ENCODE peak calls at places on chromosomes 5 and 9, in nine cellular contexts. F is sigmoid colon, A is adrenal gland, U is heart left ventricle, H is aorta, J is colonic mucosa, S is brain microvascular endothelial cell, O is HCT116, R is heart right ventricle. K is an unnamed sample.
A peak's percentile ranks its signal among the peaks of the same experiment; 100 is the strongest.

GRCh38 chr9:105254226-105254625 is 9.8 kb downstream of the SLC44A1 start:
- DNase-seq in F (no peak), A (no peak), U (no peak), H (no peak), J (peak; percentile 85), S (no peak), O (no peak), R (no peak), K (no peak)

GRCh38 chr5:169142264-169142970 is 158.5 kb downstream of the SLIT3 start:
- DNase-seq in F (peak; percentile 90), A (peak; percentile 86), U (peak; percentile 64), H (peak; percentile 82), J (peak; percentile 28), S (no peak), O (no peak), R (peak; percentile 49), K (peak; percentile 91)

GRCh38 chr5:145244788-145245187 is 590.4 kb downstream of the PRELID2 start:
- DNase-seq in F (no peak), A (no peak), U (no peak), H (no peak), J (no peak), S (no peak), O (no peak), R (no peak), K (no peak)

GRCh38 chr9:136485049-136485647 is 2.3 kb upstream of the SEC16A start:
- DNase-seq in F (peak; percentile 91), A (peak; percentile 81), U (peak; percentile 89), H (peak; percentile 89), J (peak; percentile 90), S (peak; percentile 74), O (no peak), R (peak; percentile 87), K (peak; percentile 66)

GRCh38 chr5:17312358-17312757 is 94.9 kb downstream of the BASP1 start:
- DNase-seq in F (no peak), A (no peak), U (no peak), H (no peak), J (no peak), S (no peak), O (no peak), R (no peak), K (no peak)

GRCh38 chr5:148482697-148483462 is 99.1 kb downstream of the FBXO38 start:
- DNase-seq in F (no peak), A (peak; percentile 23), U (peak; percentile 75), H (peak; percentile 71), J (peak; percentile 34), S (peak; percentile 25), O (peak; percentile 44), R (peak; percentile 36), K (peak; percentile 29)

GRCh38 chr9:89668216-89668867 is 63.5 kb downstream of the GADD45G start:
- DNase-seq in F (no peak), A (no peak), U (no peak), H (no peak), J (no peak), S (no peak), O (no peak), R (no peak), K (no peak)

GRCh38 chr5:19886123-19886921 is 101.7 kb downstream of the CDH18 start:
- DNase-seq in F (no peak), A (no peak), U (no peak), H (no peak), J (no peak), S (peak; percentile 12), O (no peak), R (no peak), K (peak; percentile 59)

GRCh38 chr9:89311346-89312153 is 555 bp downstream of the CKS2 start:
- DNase-seq in F (peak; percentile 67), A (peak; percentile 37), U (no peak), H (no peak), J (peak; percentile 30), S (no peak), O (no peak), R (no peak), K (peak; percentile 14)

GRCh38 chr5:141839015-141839513 is 39.1 kb downstream of the PCDH1 start:
- DNase-seq in F (no peak), A (no peak), U (no peak), H (no peak), J (no peak), S (no peak), O (no peak), R (no peak), K (no peak)

DNA sequence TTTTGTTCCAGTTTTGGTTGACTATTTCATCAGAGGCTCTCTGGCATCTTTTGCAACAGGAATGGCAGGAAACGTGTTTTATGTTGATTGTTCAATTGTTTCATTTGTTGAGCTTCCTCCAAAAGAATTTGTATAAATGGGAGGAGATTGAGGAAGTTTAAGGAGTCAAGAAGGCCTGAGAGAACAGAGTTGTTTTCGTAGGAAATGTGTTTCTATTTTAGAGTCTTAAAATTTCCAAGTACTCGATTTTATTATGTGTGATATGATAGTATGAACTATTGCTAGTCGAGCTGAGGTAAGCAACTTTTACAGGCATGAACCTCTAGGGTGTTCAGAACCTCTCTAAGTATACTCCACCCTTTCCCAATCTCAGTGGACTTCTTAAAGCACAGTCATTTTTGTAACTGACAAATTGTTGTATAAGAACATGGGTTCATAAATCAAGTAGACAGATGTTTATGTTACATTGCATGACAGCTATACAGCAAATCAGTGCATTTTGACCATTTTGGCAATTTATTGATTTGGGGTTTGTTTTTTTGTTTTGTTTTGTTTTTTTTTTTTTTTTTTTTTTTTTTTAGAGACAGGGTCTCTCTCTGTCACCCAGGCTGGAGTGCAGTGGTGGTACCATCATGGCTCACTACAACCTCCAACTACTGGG is 47.4 kb downstream of the POLK start:
- DNase-seq in F (no peak), A (no peak), U (no peak), H (no peak), J (no peak), S (no peak), O (no peak), R (no peak), K (no peak)
- H3K4me3 ChIP-seq in F (no peak overlapping the region), A (no peak overlapping the region), U (no peak overlapping the region), H (no peak overlapping the region), J (no peak overlapping the region), S (no peak overlapping the region), O (no peak overlapping the region), R (no peak overlapping the region), K (no peak overlapping the region)

GRCh38 chr9:34963577-34963976 is 5.5 kb downstream of the PHF24 start:
- DNase-seq in F (no peak), A (no peak), U (no peak), H (no peak), J (no peak), S (no peak), O (no peak), R (no peak), K (no peak)

GRCh38 chr9:34964458-34964857 is 6.4 kb downstream of the PHF24 start:
- DNase-seq in F (no peak), A (no peak), U (no peak), H (no peak), J (no peak), S (no peak), O (no peak), R (no peak), K (no peak)

GRCh38 chr9:34961574-34962480 is 3.7 kb downstream of the PHF24 start:
- DNase-seq in F (no peak), A (no peak), U (no peak), H (no peak), J (no peak), S (peak; percentile 23), O (no peak), R (no peak), K (peak; percentile 52)

GRCh38 chr9:34958411-34958982 is 412 bp downstream of the PHF24 start:
- DNase-seq in F (no peak), A (no peak), U (no peak), H (no peak), J (no peak), S (no peak), O (no peak), R (no peak), K (no peak)

DNA sequence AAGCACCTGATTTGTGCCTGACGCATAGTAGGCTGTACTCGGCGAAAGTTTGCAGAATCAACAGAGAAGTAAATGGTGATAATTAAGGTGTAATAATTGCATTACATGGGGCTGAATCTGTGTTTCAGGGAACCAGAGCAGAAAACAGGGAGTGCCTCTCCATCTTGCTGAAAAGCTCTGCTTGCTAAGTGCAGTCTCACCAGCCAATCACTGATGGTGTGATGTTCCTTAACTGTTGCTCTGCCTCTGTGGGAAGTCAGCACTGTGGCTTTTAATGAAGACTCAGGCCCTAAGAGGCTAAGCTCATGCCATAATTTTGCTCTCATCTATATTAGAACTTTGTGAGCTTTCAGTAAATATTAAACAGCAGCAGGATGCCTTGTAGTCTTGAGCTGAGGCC is 4.4 kb downstream of the PHF24 start:
- DNase-seq in F (no peak), A (no peak), U (no peak), H (no peak), J (no peak), S (no peak), O (no peak), R (no peak), K (no peak)
- H3K27me3 ChIP-seq in F (peaks cover 37% of the 10 kb centered on the region), A (peaks cover 16% of the 10 kb centered on the region), U (peaks cover 5% of the 10 kb centered on the region), H (no peaks in the 10 kb centered on the region), J (peaks cover 20% of the 10 kb centered on the region), S (peaks cover 66% of the 10 kb centered on the region), O (peaks cover 80% of the 10 kb centered on the region), R (peaks cover 6% of the 10 kb centered on the region), K (peaks cover 23% of the 10 kb centered on the region)

DNA sequence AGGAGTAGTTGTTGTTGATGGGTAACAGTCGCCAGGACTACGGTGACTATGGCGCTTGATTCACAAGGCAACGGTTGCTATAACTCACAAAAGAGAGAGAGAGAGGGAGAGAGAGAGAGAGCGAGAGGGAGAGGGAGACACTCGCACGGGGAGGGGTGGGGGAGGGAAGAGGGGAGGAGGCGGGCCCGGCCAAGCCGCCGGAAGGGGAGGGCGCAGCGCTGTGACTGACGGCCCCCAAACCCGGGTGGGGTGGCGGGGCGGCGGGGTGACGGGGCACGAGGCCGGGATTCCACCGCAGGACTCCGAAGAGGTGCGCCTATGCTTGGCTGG is at the start of gene RFX3:
- DNase-seq in F (peak; percentile 95), A (peak; percentile 94), U (peak; percentile 95), H (peak; percentile 94), J (peak; percentile 90), S (peak; percentile 93), O (peak; percentile 84), R (peak; percentile 92), K (peak; percentile 89)
- H3K4me3 ChIP-seq in F (peak within 1 kb of the TSS; percentile 95), A (peak within 1 kb of the TSS; percentile 99), U (peak within 1 kb of the TSS; percentile 90), H (peak within 1 kb of the TSS; percentile 91), J (peak within 1 kb of the TSS; percentile 78), S (peak within 1 kb of the TSS; percentile 92), O (peak within 1 kb of the TSS; percentile 89), R (peak within 1 kb of the TSS; percentile 80), K (peak within 1 kb of the TSS; percentile 68)

GRCh38 chr9:114811969-114812636 is 6.3 kb upstream of the TNFSF15 start:
- DNase-seq in F (no peak), A (no peak), U (no peak), H (no peak), J (no peak), S (no peak), O (no peak), R (no peak), K (no peak)

GRCh38 chr9:114806571-114806970 is 732 bp upstream of the TNFSF15 start:
- DNase-seq in F (no peak), A (no peak), U (no peak), H (no peak), J (no peak), S (no peak), O (no peak), R (no peak), K (no peak)

GRCh38 chr9:114811301-114811700 is 5.5 kb upstream of the TNFSF15 start:
- DNase-seq in F (no peak), A (no peak), U (no peak), H (no peak), J (peak; percentile 32), S (no peak), O (no peak), R (no peak), K (no peak)

GRCh38 chr9:114813717-114814418 is 8.0 kb upstream of the TNFSF15 start:
- DNase-seq in F (no peak), A (no peak), U (no peak), H (no peak), J (no peak), S (no peak), O (no peak), R (no peak), K (no peak)

GRCh38 chr9:114810614-114811013 is 4.8 kb upstream of the TNFSF15 start:
- DNase-seq in F (no peak), A (no peak), U (no peak), H (no peak), J (no peak), S (no peak), O (no peak), R (no peak), K (no peak)
- H3K27me3 ChIP-seq in F (no peaks in the 10 kb centered on the region), A (no peaks in the 10 kb centered on the region), U (no peaks in the 10 kb centered on the region), H (no peaks in the 10 kb centered on the region), J (no peaks in the 10 kb centered on the region), S (no peaks in the 10 kb centered on the region), O (peaks cover 3% of the 10 kb centered on the region), R (no peaks in the 10 kb centered on the region), K (no peaks in the 10 kb centered on the region)

K was measured in MG63.